ENCODE peak calls at places on chromosomes 13 and 19, in seven cellular contexts. L, U, D, Y, C, O and A are unnamed samples.

GRCh38 chr19:33569822-33570221 is 48.2 kb upstream of the PEPD start:
- DNase-seq in L (no peak), U (no peak), D (no peak), Y (peak), C (no peak), O (no peak), A (no peak)

GRCh38 chr13:44243198-44243852 is 130.3 kb upstream of the SERP2 start:
- DNase-seq in L (no peak), U (no peak), D (no peak), Y (peak), C (peak), O (peak), A (no peak)

GRCh38 chr13:45861352-45861751 is 9.8 kb upstream of the SIAH3 start:
- DNase-seq in L (no peak), U (no peak), D (peak), Y (peak), C (no peak), O (peak), A (no peak)

GRCh38 chr19:33811736-33812387 is 15.2 kb downstream of the KCTD15 start:
- DNase-seq in L (no peak), U (no peak), D (no peak), Y (no peak), C (no peak), O (peak), A (no peak)

GRCh38 chr19:2266183-2266993 is 10.2 kb upstream of the JSRP1 start:
- DNase-seq in L (no peak), U (no peak), D (no peak), Y (peak), C (no peak), O (peak), A (no peak)

GRCh38 chr13:86660090-86660489 is 860.9 kb upstream of the SLITRK6 start:
- DNase-seq in L (no peak), U (no peak), D (no peak), Y (no peak), C (no peak), O (no peak), A (no peak)

GRCh38 chr19:17830567-17831418 is 9.5 kb upstream of the INSL3 start:
- DNase-seq in L (no peak), U (no peak), D (peak), Y (peak), C (peak), O (peak), A (no peak)

GRCh38 chr19:47371269-47371668 is 22.2 kb downstream of the DHX34 start:
- DNase-seq in L (no peak), U (no peak), D (no peak), Y (no peak), C (no peak), O (no peak), A (no peak)

GRCh38 chr19:19654441-19654840 is 9.0 kb downstream of the ATP13A1 start:
- DNase-seq in L (no peak), U (no peak), D (no peak), Y (no peak), C (no peak), O (no peak), A (no peak)

GRCh38 chr13:71867101-71867814 is at the start of gene DACH1:
- DNase-seq in L (no peak), U (no peak), D (peak), Y (no peak), C (peak), O (peak), A (no peak)

GRCh38 chr13:60590775-60591174 is 193.8 kb downstream of the TDRD3 start:
- DNase-seq in L (no peak), U (no peak), D (no peak), Y (no peak), C (no peak), O (no peak), A (no peak)

GRCh38 chr19:44820648-44821609 is 12.0 kb downstream of the BCAM start:
- DNase-seq in L (peak), U (no peak), D (no peak), Y (peak), C (no peak), O (no peak), A (no peak)

GRCh38 chr13:50171585-50172282 is 156.5 kb downstream of the KCNRG start:
- DNase-seq in L (no peak), U (no peak), D (peak), Y (no peak), C (no peak), O (peak), A (no peak)

GRCh38 chr13:25232937-25233515 is 54.3 kb downstream of the MTMR6 start:
- DNase-seq in L (no peak), U (no peak), D (no peak), Y (peak), C (peak), O (peak), A (no peak)

GRCh38 chr13:19781526-19781925 is 1.2 kb downstream of the PSPC1 start:
- DNase-seq in L (no peak), U (no peak), D (no peak), Y (peak), C (no peak), O (no peak), A (no peak)

GRCh38 chr13:21675095-21676007 is 4.5 kb downstream of the FGF9 start:
- DNase-seq in L (no peak), U (no peak), D (no peak), Y (peak), C (peak), O (no peak), A (no peak)

GRCh38 chr13:113794764-113795173 is 35.7 kb downstream of the TMEM255B start:
- DNase-seq in L (no peak), U (no peak), D (no peak), Y (no peak), C (no peak), O (no peak), A (no peak)

GRCh38 chr19:32104465-32105235 is 240.8 kb upstream of the ZNF507 start:
- DNase-seq in L (no peak), U (no peak), D (no peak), Y (no peak), C (peak), O (no peak), A (no peak)

GRCh38 chr13:104253063-104253680 is 1187.0 kb upstream of the SLC10A2 start:
- DNase-seq in L (no peak), U (no peak), D (no peak), Y (peak), C (no peak), O (no peak), A (no peak)

GRCh38 chr13:48733739-48734329 is 80.1 kb downstream of the CYSLTR2 start:
- DNase-seq in L (no peak), U (no peak), D (no peak), Y (no peak), C (no peak), O (no peak), A (no peak)

GRCh38 chr19:44988896-44989563 is 12.2 kb upstream of the RELB start:
- DNase-seq in L (no peak), U (no peak), D (peak), Y (peak), C (peak), O (peak), A (no peak)

GRCh38 chr19:4678881-4679379 is 8.8 kb upstream of the MYDGF start:
- DNase-seq in L (no peak), U (no peak), D (no peak), Y (peak), C (no peak), O (no peak), A (no peak)

GRCh38 chr19:7115721-7116120 is 46.2 kb downstream of the ZNF557 start:
- DNase-seq in L (no peak), U (no peak), D (no peak), Y (no peak), C (no peak), O (no peak), A (no peak)

GRCh38 chr19:10288662-10289166 is 1.0 kb upstream of the ICAM5 start:
- DNase-seq in L (no peak), U (no peak), D (no peak), Y (peak), C (no peak), O (peak), A (no peak)